ENCODE peak calls at places on chromosome 14, in nine cellular contexts. F is memory B cell; C is stimulated activated naive CD8-positive, alpha-beta T cell treated with anti-CD3 and anti-CD28 coated beads, Interleukin-15, amount 100 ng/mL, for 72 hours; Y is NCI-H1092 treated with DMSO at 0.1 percent for 48 hours; B is activated CD4-positive, alpha-beta T cell treated with anti-CD3 and anti-CD28 coated beads for 4 hours; U is astrocyte of the cerebellum; V is activated CD8-positive, alpha-beta memory T cell treated with anti-CD3 and anti-CD28 coated beads for 4 hours; N is AML-193; J is activated T-cell treated with anti-CD3 and anti-CD28 coated beads, Interleukin-2, amount 50 U/mL, for 72 hours. D is an unnamed sample.

GRCh38 chr14:46250113-46250703 is 401.4 kb downstream of the RPL10L start:
- DNase-seq in N (peak; percentile 8), C (no peak), U (peak; percentile 1), J (no peak), F (no peak), B (no peak), Y (peak; percentile 45), V (no peak), D (no peak)

GRCh38 chr14:102508410-102508773 is 1.2 kb downstream of the ANKRD9 start:
- DNase-seq in V (no peak), Y (no peak), F (no peak), B (no peak), J (no peak), C (no peak), N (no peak), U (no peak), D (no peak)

GRCh38 chr14:104112113-104112505 is 26.3 kb upstream of the KIF26A start:
- DNase-seq in U (no peak), J (no peak), F (no peak), Y (no peak), C (peak; percentile 1), N (no peak), B (no peak), V (no peak), D (no peak)

GRCh38 chr14:60652674-60653387 is 3.6 kb upstream of the SIX1 start:
- DNase-seq in U (no peak), V (no peak), N (no peak), B (no peak), J (peak; percentile 5), C (no peak), F (peak; percentile 16), Y (peak; percentile 74), D (no peak)

GRCh38 chr14:90796319-90796718 is 19.9 kb downstream of the TTC7B start:
- DNase-seq in V (no peak), U (no peak), F (no peak), J (no peak), C (no peak), N (peak; percentile 44), B (no peak), Y (no peak), D (no peak)

GRCh38 chr14:100771121-100771800 is 44.6 kb downstream of the DLK1 start:
- DNase-seq in F (no peak), V (no peak), N (no peak), B (no peak), U (no peak), C (no peak), Y (no peak), J (no peak), D (no peak)

GRCh38 chr14:59303216-59303615 is 114.7 kb downstream of the DAAM1 start:
- DNase-seq in B (no peak), Y (no peak), V (no peak), F (no peak), J (no peak), U (peak; percentile 83), C (no peak), N (no peak), D (no peak)

GRCh38 chr14:20302042-20302761 is 3.5 kb downstream of the TTC5 start:
- DNase-seq in J (no peak), F (no peak), C (no peak), Y (no peak), U (no peak), N (no peak), B (no peak), V (no peak), D (no peak)

GRCh38 chr14:75794615-75795038 is 133.6 kb downstream of the TTLL5 start:
- DNase-seq in J (no peak), V (no peak), N (no peak), Y (no peak), U (peak; percentile 46), F (no peak), B (no peak), C (no peak), D (peak; percentile 48)

GRCh38 chr14:73339206-73339605 is 101.9 kb downstream of the PAPLN start:
- DNase-seq in J (no peak), C (no peak), N (no peak), F (no peak), V (no peak), B (no peak), Y (no peak), U (no peak), D (no peak)

GRCh38 chr14:67187210-67187609 is 2.0 kb upstream of the GARIN2 start:
- DNase-seq in V (no peak), B (no peak), J (no peak), N (no peak), C (no peak), Y (no peak), F (no peak), U (peak; percentile 55), D (peak; percentile 11)

GRCh38 chr14:50471838-50472465 is 60.4 kb downstream of the MAP4K5 start:
- DNase-seq in Y (no peak), C (no peak), B (no peak), N (no peak), U (no peak), F (no peak), J (no peak), V (no peak), D (no peak)

GRCh38 chr14:95291859-95292542 is 27.7 kb downstream of the CLMN start:
- DNase-seq in U (peak; percentile 26), C (no peak), Y (no peak), N (no peak), F (no peak), J (peak; percentile 16), V (no peak), B (no peak), D (no peak)

GRCh38 chr14:35362911-35363374 is 41.6 kb downstream of the NFKBIA start:
- DNase-seq in B (no peak), N (no peak), V (no peak), J (no peak), F (no peak), U (no peak), C (no peak), Y (no peak), D (no peak)

GRCh38 chr14:96001866-96002510 is 37.2 kb upstream of the C14orf132 start:
- DNase-seq in U (no peak), N (no peak), V (no peak), B (no peak), C (no peak), Y (peak; percentile 10), J (no peak), F (no peak), D (no peak)

GRCh38 chr14:101477648-101478047 is 83.6 kb upstream of the DIO3 start:
- DNase-seq in U (no peak), J (no peak), N (no peak), B (no peak), F (no peak), V (no peak), C (no peak), Y (no peak), D (no peak)

GRCh38 chr14:25017562-25017961 is 32.4 kb downstream of the STXBP6 start:
- DNase-seq in Y (no peak), V (no peak), B (no peak), F (no peak), C (no peak), N (no peak), U (no peak), J (no peak), D (no peak)

GRCh38 chr14:101838476-101838875 is 77.0 kb downstream of the PPP2R5C start:
- DNase-seq in U (no peak), Y (no peak), B (no peak), J (no peak), V (no peak), N (no peak), C (no peak), F (no peak), D (no peak)

GRCh38 chr14:102723650-102724049 is 53.6 kb upstream of the TRAF3 start:
- DNase-seq in Y (no peak), U (no peak), F (no peak), J (no peak), N (no peak), V (no peak), C (no peak), B (no peak), D (no peak)

GRCh38 chr14:81062380-81062779 is 107.0 kb downstream of the TSHR start:
- DNase-seq in F (no peak), J (no peak), C (no peak), U (no peak), V (no peak), Y (no peak), B (no peak), N (no peak), D (no peak)

GRCh38 chr14:24332094-24332983 is 2.5 kb downstream of the ADCY4 start:
- DNase-seq in N (peak; percentile 77), J (peak; percentile 87), C (peak; percentile 89), Y (peak; percentile 49), U (no peak), V (peak; percentile 71), B (peak; percentile 86), F (peak; percentile 80), D (no peak)

GRCh38 chr14:96037891-96038557 is 1.1 kb upstream of the C14orf132 start:
- DNase-seq in N (no peak), Y (no peak), J (no peak), B (no peak), U (no peak), F (no peak), V (no peak), C (no peak), D (no peak)

GRCh38 chr14:100159865-100160533 is 554 bp upstream of the DEGS2 start:
- DNase-seq in U (no peak), C (no peak), J (peak; percentile 51), V (no peak), Y (no peak), N (no peak), F (no peak), B (no peak), D (no peak)

GRCh38 chr14:72518809-72519377 is 375.0 kb downstream of the DPF3 start:
- DNase-seq in N (peak; percentile 9), U (no peak), B (peak; percentile 47), C (peak; percentile 61), J (peak; percentile 60), V (no peak), F (peak; percentile 37), Y (no peak), D (no peak)

GRCh38 chr14:76894308-76894707 is 68.1 kb downstream of the LRRC74A start:
- DNase-seq in C (no peak), V (no peak), N (no peak), J (no peak), F (no peak), B (no peak), U (no peak), Y (no peak), D (no peak)

GRCh38 chr14:54116972-54117371 is 160.3 kb upstream of the BMP4 start:
- DNase-seq in U (no peak), Y (peak; percentile 65), N (no peak), B (no peak), V (no peak), J (no peak), F (no peak), C (no peak), D (no peak)